ENCODE peak calls at places on chromosome 14, in four cellular contexts. F is 8988T; B is NCI-H187; R is CD8-positive, alpha-beta T cell. V is an unnamed sample.

GRCh38 chr14:72097173-72097783 is 165.0 kb downstream of the RGS6 start:
- DNase-seq in R (no peak), F (no peak), B (no peak), V (no peak)

GRCh38 chr14:96741151-96741977 is 55.8 kb upstream of the VRK1 start:
- DNase-seq in B (peak; percentile 27), F (peak; percentile 76), R (peak; percentile 68), V (no peak)

GRCh38 chr14:100645200-100645985 is 58.2 kb upstream of the BEGAIN start:
- DNase-seq in R (peak; percentile 79), F (peak; percentile 95), B (no peak), V (peak; percentile 78)

GRCh38 chr14:103401223-103402214 is 16.3 kb downstream of the MARK3 start:
- DNase-seq in B (no peak), F (no peak), R (no peak), V (no peak)

GRCh38 chr14:81272322-81272721 is 51.6 kb upstream of the GTF2A1 start:
- DNase-seq in R (no peak), F (no peak), B (no peak), V (no peak)

GRCh38 chr14:64566651-64567122 is 16.9 kb downstream of the PPP1R36 start:
- DNase-seq in B (no peak), F (no peak), R (no peak), V (no peak)

GRCh38 chr14:43411841-43412240 is 1095.2 kb downstream of the FSCB start:
- DNase-seq in B (no peak), F (no peak), R (no peak), V (no peak)

GRCh38 chr14:67814826-67815225 is 1.6 kb downstream of the ZFYVE26 start:
- DNase-seq in F (no peak), B (no peak), R (no peak), V (no peak)

GRCh38 chr14:104547310-104547997 is 32.1 kb upstream of the C14orf180 start:
- DNase-seq in R (no peak), B (no peak), F (no peak), V (no peak)

GRCh38 chr14:103696466-103697071 is 18.7 kb downstream of the XRCC3 start:
- DNase-seq in F (no peak), R (no peak), B (no peak), V (no peak)

V was measured in NCI-H510A.